ENCODE peak calls at places on chromosomes 12 and 14, in seven cellular contexts. J, R, O, G, K, I and S are unnamed samples.

GRCh38 chr12:64682572-64683277 is 72.4 kb downstream of the RASSF3 start:
- DNase-seq in J (peak), R (no peak), O (no peak), G (no peak), K (no peak), I (no peak), S (no peak)

GRCh38 chr12:45242180-45242579 is 26.3 kb downstream of the ANO6 start:
- DNase-seq in J (no peak), R (no peak), O (no peak), G (no peak), K (no peak), I (no peak), S (no peak)

GRCh38 chr14:64763801-64764511 is 59.7 kb downstream of the PLEKHG3 start:
- DNase-seq in J (peak), R (no peak), O (peak), G (no peak), K (no peak), I (no peak), S (no peak)

GRCh38 chr12:47758834-47759690 is at the start of gene RAPGEF3:
- DNase-seq in J (peak), R (peak), O (peak), G (peak), K (peak), I (peak), S (peak)

GRCh38 chr14:91947196-91948184 is at the start of gene FBLN5:
- DNase-seq in J (peak), R (peak), O (peak), G (peak), K (peak), I (peak), S (no peak)

GRCh38 chr12:43789941-43790340 is 16.2 kb downstream of the TWF1 start:
- DNase-seq in J (no peak), R (no peak), O (no peak), G (no peak), K (peak), I (no peak), S (no peak)

GRCh38 chr12:31959701-31960391 is 631 bp downstream of the RESF1 start:
- DNase-seq in J (peak), R (peak), O (peak), G (no peak), K (peak), I (peak), S (peak)

GRCh38 chr12:22262309-22262708 is 72.2 kb downstream of the ST8SIA1 start:
- DNase-seq in J (no peak), R (no peak), O (no peak), G (no peak), K (no peak), I (no peak), S (no peak)

GRCh38 chr14:69133206-69134125 is 19.5 kb downstream of the DCAF5 start:
- DNase-seq in J (no peak), R (no peak), O (no peak), G (no peak), K (peak), I (no peak), S (no peak)

GRCh38 chr12:102438823-102439205 is 41.5 kb downstream of the IGF1 start:
- DNase-seq in J (no peak), R (no peak), O (no peak), G (no peak), K (no peak), I (no peak), S (no peak)

GRCh38 chr12:47222960-47223847 is 143.4 kb upstream of the AMIGO2 start:
- DNase-seq in J (peak), R (no peak), O (no peak), G (no peak), K (no peak), I (no peak), S (no peak)

GRCh38 chr14:73463411-73463810 is 5.1 kb upstream of the NUMB start:
- DNase-seq in J (no peak), R (peak), O (no peak), G (peak), K (peak), I (no peak), S (no peak)

GRCh38 chr12:52178984-52179383 is 12.8 kb downstream of the KRT80 start:
- DNase-seq in J (no peak), R (no peak), O (no peak), G (no peak), K (no peak), I (no peak), S (no peak)

GRCh38 chr12:29439506-29439905 is 58.0 kb downstream of the OVCH1 start:
- DNase-seq in J (no peak), R (no peak), O (no peak), G (no peak), K (no peak), I (no peak), S (no peak)

GRCh38 chr14:101891471-101891870 is 72.9 kb upstream of the DYNC1H1 start:
- DNase-seq in J (no peak), R (no peak), O (no peak), G (no peak), K (no peak), I (peak), S (no peak)

GRCh38 chr14:55553791-55554190 is 26.2 kb upstream of the KTN1 start:
- DNase-seq in J (no peak), R (no peak), O (no peak), G (no peak), K (no peak), I (no peak), S (no peak)

GRCh38 chr12:40141996-40142395 is 36.1 kb upstream of the SLC2A13 start:
- DNase-seq in J (no peak), R (no peak), O (no peak), G (no peak), K (no peak), I (no peak), S (no peak)

GRCh38 chr14:32648434-32648833 is 290.2 kb upstream of the NPAS3 start:
- DNase-seq in J (no peak), R (no peak), O (no peak), G (no peak), K (no peak), I (no peak), S (no peak)

GRCh38 chr14:100784523-100785337 is 41.2 kb upstream of the MEG3 start:
- DNase-seq in J (no peak), R (no peak), O (no peak), G (no peak), K (no peak), I (no peak), S (no peak)

GRCh38 chr14:20413785-20414117 is 450 bp upstream of the TEP1 start:
- DNase-seq in J (no peak), R (peak), O (no peak), G (no peak), K (no peak), I (no peak), S (no peak)

GRCh38 chr12:112199136-112199535 is 73.8 kb downstream of the TRAFD1 start:
- DNase-seq in J (no peak), R (no peak), O (no peak), G (no peak), K (no peak), I (no peak), S (no peak)

GRCh38 chr12:57836442-57837375 is 9.8 kb downstream of the CTDSP2 start:
- DNase-seq in J (peak), R (no peak), O (peak), G (no peak), K (no peak), I (peak), S (no peak)

GRCh38 chr14:65833256-65833880 is 420.8 kb downstream of the FUT8 start:
- DNase-seq in J (no peak), R (no peak), O (no peak), G (no peak), K (no peak), I (no peak), S (no peak)

GRCh38 chr12:30257614-30258013 is 438.1 kb downstream of the IPO8 start:
- DNase-seq in J (no peak), R (no peak), O (no peak), G (no peak), K (no peak), I (no peak), S (no peak)

GRCh38 chr12:114339626-114340025 is 66.3 kb downstream of the TBX5 start:
- DNase-seq in J (no peak), R (no peak), O (no peak), G (no peak), K (no peak), I (no peak), S (no peak)

GRCh38 chr12:51218607-51219161 is 822 bp upstream of the POU6F1 start:
- DNase-seq in J (peak), R (no peak), O (no peak), G (no peak), K (peak), I (no peak), S (no peak)

GRCh38 chr14:29310757-29311156 is 544.2 kb downstream of the FOXG1 start:
- DNase-seq in J (no peak), R (no peak), O (no peak), G (no peak), K (no peak), I (no peak), S (no peak)

GRCh38 chr14:44162197-44162596 is 344.9 kb downstream of the FSCB start:
- DNase-seq in J (no peak), R (no peak), O (no peak), G (no peak), K (no peak), I (no peak), S (no peak)

GRCh38 chr14:32078030-32078793 is 1.1 kb downstream of the ARHGAP5 start:
- DNase-seq in J (no peak), R (no peak), O (peak), G (no peak), K (peak), I (no peak), S (peak)

GRCh38 chr12:65818454-65819382 is 5.6 kb upstream of the HMGA2 start:
- DNase-seq in J (no peak), R (no peak), O (no peak), G (no peak), K (no peak), I (no peak), S (no peak)

GRCh38 chr14:70170976-70171375 is 17.8 kb downstream of the SLC8A3 start:
- DNase-seq in J (no peak), R (no peak), O (no peak), G (no peak), K (no peak), I (no peak), S (no peak)

GRCh38 chr14:71764701-71765347 is 167.4 kb upstream of the RGS6 start:
- DNase-seq in J (no peak), R (no peak), O (no peak), G (no peak), K (no peak), I (no peak), S (no peak)

GRCh38 chr12:63857771-63858670 is 13.5 kb downstream of the SRGAP1 start:
- DNase-seq in J (no peak), R (no peak), O (no peak), G (no peak), K (no peak), I (no peak), S (no peak)

GRCh38 chr12:105024926-105025325 is 38.8 kb downstream of the NOPCHAP1 start:
- DNase-seq in J (no peak), R (no peak), O (no peak), G (no peak), K (no peak), I (no peak), S (no peak)

GRCh38 chr14:36522347-36522971 is 2.4 kb upstream of the NKX2-1 start:
- DNase-seq in J (no peak), R (no peak), O (no peak), G (no peak), K (no peak), I (peak), S (no peak)

GRCh38 chr12:112978163-112979081 is at the start of gene OAS2:
- DNase-seq in J (peak), R (peak), O (no peak), G (peak), K (peak), I (no peak), S (no peak)

GRCh38 chr12:2902287-2902880 is 11.7 kb downstream of the TULP3 start:
- DNase-seq in J (peak), R (no peak), O (no peak), G (no peak), K (no peak), I (no peak), S (peak)

GRCh38 chr14:89801128-89801527 is 153.4 kb downstream of the EFCAB11 start:
- DNase-seq in J (no peak), R (no peak), O (no peak), G (no peak), K (no peak), I (no peak), S (no peak)

GRCh38 chr12:43872396-43872795 is 36.5 kb downstream of the TMEM117 start:
- DNase-seq in J (no peak), R (no peak), O (no peak), G (no peak), K (no peak), I (no peak), S (no peak)